ENCODE peak calls at places on chromosomes 2 and 18, in eight cellular contexts. One of them, this sample, is unnamed.

GRCh38 chr2:150528861-150529801 is 41.7 kb upstream of the RND3 start:
- DNase-seq in lower lobe of right lung: no peak
- DNase-seq in IMR-90: peak; percentile 79
- DNase-seq in CD8-positive, alpha-beta memory T cell: no peak
- DNase-seq in PC-9: no peak
- DNase-seq in cardiac muscle cell: no peak
- DNase-seq in HCT116: no peak
- DNase-seq in fibroblast of lung: peak; percentile 67
- DNase-seq in this sample: no peak

GRCh38 chr2:181585732-181586131 is 71.2 kb downstream of the CERKL start:
- DNase-seq in lower lobe of right lung: no peak
- DNase-seq in IMR-90: no peak
- DNase-seq in CD8-positive, alpha-beta memory T cell: no peak
- DNase-seq in PC-9: no peak
- DNase-seq in cardiac muscle cell: no peak
- DNase-seq in HCT116: no peak
- DNase-seq in fibroblast of lung: no peak
- DNase-seq in this sample: no peak

GRCh38 chr2:74513605-74514367 is 464 bp upstream of the TLX2 start:
- DNase-seq in lower lobe of right lung: no peak
- DNase-seq in IMR-90: no peak
- DNase-seq in CD8-positive, alpha-beta memory T cell: no peak
- DNase-seq in PC-9: no peak
- DNase-seq in cardiac muscle cell: no peak
- DNase-seq in HCT116: no peak
- DNase-seq in fibroblast of lung: no peak
- DNase-seq in this sample: no peak

GRCh38 chr2:113181491-113182051 is 7.8 kb downstream of the PSD4 start:
- DNase-seq in lower lobe of right lung: no peak
- DNase-seq in IMR-90: no peak
- DNase-seq in CD8-positive, alpha-beta memory T cell: no peak
- DNase-seq in PC-9: no peak
- DNase-seq in cardiac muscle cell: no peak
- DNase-seq in HCT116: no peak
- DNase-seq in fibroblast of lung: no peak
- DNase-seq in this sample: peak; percentile 34

GRCh38 chr2:85768713-85769112 is 14.9 kb downstream of the ATOH8 start:
- DNase-seq in lower lobe of right lung: no peak
- DNase-seq in IMR-90: no peak
- DNase-seq in CD8-positive, alpha-beta memory T cell: no peak
- DNase-seq in PC-9: no peak
- DNase-seq in cardiac muscle cell: peak; percentile 75
- DNase-seq in HCT116: no peak
- DNase-seq in fibroblast of lung: no peak
- DNase-seq in this sample: peak; percentile 44

GRCh38 chr2:205769879-205770278 is 87.6 kb downstream of the NRP2 start:
- DNase-seq in lower lobe of right lung: no peak
- DNase-seq in IMR-90: peak; percentile 38
- DNase-seq in CD8-positive, alpha-beta memory T cell: no peak
- DNase-seq in PC-9: no peak
- DNase-seq in cardiac muscle cell: no peak
- DNase-seq in HCT116: no peak
- DNase-seq in fibroblast of lung: no peak
- DNase-seq in this sample: peak; percentile 19

GRCh38 chr18:75235891-75236290 is 25.3 kb downstream of the TSHZ1 start:
- DNase-seq in lower lobe of right lung: no peak
- DNase-seq in IMR-90: no peak
- DNase-seq in CD8-positive, alpha-beta memory T cell: no peak
- DNase-seq in PC-9: no peak
- DNase-seq in cardiac muscle cell: no peak
- DNase-seq in HCT116: no peak
- DNase-seq in fibroblast of lung: no peak
- DNase-seq in this sample: no peak

GRCh38 chr2:213545964-213546363 is 261.7 kb downstream of the SPAG16 start:
- DNase-seq in lower lobe of right lung: no peak
- DNase-seq in IMR-90: no peak
- DNase-seq in CD8-positive, alpha-beta memory T cell: no peak
- DNase-seq in PC-9: no peak
- DNase-seq in cardiac muscle cell: no peak
- DNase-seq in HCT116: no peak
- DNase-seq in fibroblast of lung: no peak
- DNase-seq in this sample: no peak

GRCh38 chr18:9782073-9782857 is 74.2 kb downstream of the RAB31 start:
- DNase-seq in lower lobe of right lung: no peak
- DNase-seq in IMR-90: peak; percentile 96
- DNase-seq in CD8-positive, alpha-beta memory T cell: no peak
- DNase-seq in PC-9: no peak
- DNase-seq in cardiac muscle cell: no peak
- DNase-seq in HCT116: no peak
- DNase-seq in fibroblast of lung: peak; percentile 96
- DNase-seq in this sample: no peak

GRCh38 chr2:10601866-10602566 is 87.8 kb downstream of the NOL10 start:
- DNase-seq in lower lobe of right lung: no peak
- DNase-seq in IMR-90: no peak
- DNase-seq in CD8-positive, alpha-beta memory T cell: no peak
- DNase-seq in PC-9: no peak
- DNase-seq in cardiac muscle cell: no peak
- DNase-seq in HCT116: no peak
- DNase-seq in fibroblast of lung: no peak
- DNase-seq in this sample: peak; percentile 52

GRCh38 chr2:190637331-190637734 is 11.6 kb upstream of the NAB1 start:
- DNase-seq in lower lobe of right lung: no peak
- DNase-seq in IMR-90: peak; percentile 66
- DNase-seq in CD8-positive, alpha-beta memory T cell: no peak
- DNase-seq in PC-9: no peak
- DNase-seq in cardiac muscle cell: peak; percentile 41
- DNase-seq in HCT116: no peak
- DNase-seq in fibroblast of lung: peak; percentile 74
- DNase-seq in this sample: no peak

GRCh38 chr2:19219060-19219459 is 139.4 kb downstream of the OSR1 start:
- DNase-seq in lower lobe of right lung: no peak
- DNase-seq in IMR-90: no peak
- DNase-seq in CD8-positive, alpha-beta memory T cell: no peak
- DNase-seq in PC-9: peak; percentile 2
- DNase-seq in cardiac muscle cell: no peak
- DNase-seq in HCT116: no peak
- DNase-seq in fibroblast of lung: no peak
- DNase-seq in this sample: no peak

GRCh38 chr2:84938194-84938879 is 32.6 kb upstream of the KCMF1 start:
- DNase-seq in lower lobe of right lung: no peak
- DNase-seq in IMR-90: no peak
- DNase-seq in CD8-positive, alpha-beta memory T cell: peak; percentile 54
- DNase-seq in PC-9: peak; percentile 27
- DNase-seq in cardiac muscle cell: no peak
- DNase-seq in HCT116: peak; percentile 45
- DNase-seq in fibroblast of lung: no peak
- DNase-seq in this sample: no peak

GRCh38 chr18:45562567-45563479 is 52.5 kb upstream of the SLC14A2 start:
- DNase-seq in lower lobe of right lung: no peak
- DNase-seq in IMR-90: no peak
- DNase-seq in CD8-positive, alpha-beta memory T cell: no peak
- DNase-seq in PC-9: no peak
- DNase-seq in cardiac muscle cell: no peak
- DNase-seq in HCT116: no peak
- DNase-seq in fibroblast of lung: no peak
- DNase-seq in this sample: no peak

GRCh38 chr2:10405441-10405840 is 42.7 kb downstream of the ODC1 start:
- DNase-seq in lower lobe of right lung: peak; percentile 76
- DNase-seq in IMR-90: peak; percentile 95
- DNase-seq in CD8-positive, alpha-beta memory T cell: no peak
- DNase-seq in PC-9: peak; percentile 90
- DNase-seq in cardiac muscle cell: no peak
- DNase-seq in HCT116: no peak
- DNase-seq in fibroblast of lung: peak; percentile 92
- DNase-seq in this sample: no peak

GRCh38 chr18:36831139-36831538 is 2.2 kb downstream of the KIAA1328 start:
- DNase-seq in lower lobe of right lung: no peak
- DNase-seq in IMR-90: peak; percentile 63
- DNase-seq in CD8-positive, alpha-beta memory T cell: no peak
- DNase-seq in PC-9: no peak
- DNase-seq in cardiac muscle cell: no peak
- DNase-seq in HCT116: no peak
- DNase-seq in fibroblast of lung: no peak
- DNase-seq in this sample: no peak

GRCh38 chr2:1518891-1519530 is 105.7 kb downstream of the TPO start:
- DNase-seq in lower lobe of right lung: no peak
- DNase-seq in IMR-90: no peak
- DNase-seq in CD8-positive, alpha-beta memory T cell: no peak
- DNase-seq in PC-9: peak; percentile 8
- DNase-seq in cardiac muscle cell: no peak
- DNase-seq in HCT116: no peak
- DNase-seq in fibroblast of lung: peak; percentile 5
- DNase-seq in this sample: no peak

GRCh38 chr18:63150326-63150725 is 169.2 kb downstream of the BCL2 start:
- DNase-seq in lower lobe of right lung: no peak
- DNase-seq in IMR-90: no peak
- DNase-seq in CD8-positive, alpha-beta memory T cell: no peak
- DNase-seq in PC-9: no peak
- DNase-seq in cardiac muscle cell: no peak
- DNase-seq in HCT116: no peak
- DNase-seq in fibroblast of lung: no peak
- DNase-seq in this sample: no peak
- H3K4me3 ChIP-seq in lower lobe of right lung: no peak overlapping the region
- H3K4me3 ChIP-seq in IMR-90: no peak overlapping the region
- H3K4me3 ChIP-seq in CD8-positive, alpha-beta memory T cell: no peak overlapping the region
- H3K4me3 ChIP-seq in PC-9: no peak overlapping the region
- H3K4me3 ChIP-seq in cardiac muscle cell: no peak overlapping the region
- H3K4me3 ChIP-seq in HCT116: no peak overlapping the region
- H3K4me3 ChIP-seq in fibroblast of lung: no peak overlapping the region
- H3K4me3 ChIP-seq in this sample: no peak overlapping the region

GRCh38 chr18:79900610-79901570 is 50.6 kb downstream of the SLC66A2 start:
- DNase-seq in lower lobe of right lung: no peak
- DNase-seq in IMR-90: no peak
- DNase-seq in CD8-positive, alpha-beta memory T cell: peak; percentile 43
- DNase-seq in PC-9: no peak
- DNase-seq in cardiac muscle cell: no peak
- DNase-seq in HCT116: no peak
- DNase-seq in fibroblast of lung: no peak
- DNase-seq in this sample: no peak

GRCh38 chr18:79899609-79900435 is 51.6 kb downstream of the SLC66A2 start:
- DNase-seq in lower lobe of right lung: no peak
- DNase-seq in IMR-90: no peak
- DNase-seq in CD8-positive, alpha-beta memory T cell: peak; percentile 44
- DNase-seq in PC-9: no peak
- DNase-seq in cardiac muscle cell: no peak
- DNase-seq in HCT116: no peak
- DNase-seq in fibroblast of lung: no peak
- DNase-seq in this sample: no peak

GRCh38 chr18:79897940-79898625 is 53.4 kb downstream of the SLC66A2 start:
- DNase-seq in lower lobe of right lung: no peak
- DNase-seq in IMR-90: no peak
- DNase-seq in CD8-positive, alpha-beta memory T cell: peak; percentile 39
- DNase-seq in PC-9: no peak
- DNase-seq in cardiac muscle cell: no peak
- DNase-seq in HCT116: no peak
- DNase-seq in fibroblast of lung: no peak
- DNase-seq in this sample: no peak

GRCh38 chr18:79898952-79899608 is 52.4 kb downstream of the SLC66A2 start:
- DNase-seq in lower lobe of right lung: no peak
- DNase-seq in IMR-90: no peak
- DNase-seq in CD8-positive, alpha-beta memory T cell: peak; percentile 27
- DNase-seq in PC-9: no peak
- DNase-seq in cardiac muscle cell: no peak
- DNase-seq in HCT116: no peak
- DNase-seq in fibroblast of lung: no peak
- DNase-seq in this sample: no peak

DNA sequence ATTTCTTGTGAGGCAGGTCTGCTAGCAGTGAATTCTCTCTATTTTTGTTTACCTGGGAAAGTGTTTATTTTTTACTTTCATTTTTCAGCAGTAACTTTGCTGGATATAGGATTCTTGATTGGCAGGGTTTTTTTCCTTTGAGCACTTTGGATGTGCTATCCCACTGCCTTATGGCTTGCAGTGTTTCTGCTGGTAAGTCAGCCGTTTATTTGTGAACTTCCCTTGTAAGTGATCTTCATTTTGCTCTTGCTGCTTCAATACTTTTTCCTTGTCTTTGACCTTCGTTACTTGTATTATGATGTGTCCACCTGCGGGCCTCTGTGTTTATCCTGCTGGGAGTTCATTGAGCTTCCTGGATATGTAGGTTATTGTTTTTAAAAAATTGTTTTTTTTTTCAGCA is 54.7 kb downstream of the SLC66A2 start:
- DNase-seq in lower lobe of right lung: no peak
- DNase-seq in IMR-90: peak; percentile 1
- DNase-seq in CD8-positive, alpha-beta memory T cell: no peak
- DNase-seq in PC-9: no peak
- DNase-seq in cardiac muscle cell: no peak
- DNase-seq in HCT116: no peak
- DNase-seq in fibroblast of lung: no peak
- DNase-seq in this sample: no peak
- H3K9me3 ChIP-seq in lower lobe of right lung: peaks cover 34% of the 10 kb centered on the region
- H3K9me3 ChIP-seq in IMR-90: peaks cover 42% of the 10 kb centered on the region
- H3K9me3 ChIP-seq in CD8-positive, alpha-beta memory T cell: peaks cover 11% of the 10 kb centered on the region
- H3K9me3 ChIP-seq in PC-9: peaks cover 33% of the 10 kb centered on the region
- H3K9me3 ChIP-seq in cardiac muscle cell: no peaks in the 10 kb centered on the region
- H3K9me3 ChIP-seq in HCT116: peaks cover 31% of the 10 kb centered on the region
- H3K9me3 ChIP-seq in fibroblast of lung: peaks cover 3% of the 10 kb centered on the region
- H3K9me3 ChIP-seq in this sample: peaks cover 85% of the 10 kb centered on the region

DNA sequence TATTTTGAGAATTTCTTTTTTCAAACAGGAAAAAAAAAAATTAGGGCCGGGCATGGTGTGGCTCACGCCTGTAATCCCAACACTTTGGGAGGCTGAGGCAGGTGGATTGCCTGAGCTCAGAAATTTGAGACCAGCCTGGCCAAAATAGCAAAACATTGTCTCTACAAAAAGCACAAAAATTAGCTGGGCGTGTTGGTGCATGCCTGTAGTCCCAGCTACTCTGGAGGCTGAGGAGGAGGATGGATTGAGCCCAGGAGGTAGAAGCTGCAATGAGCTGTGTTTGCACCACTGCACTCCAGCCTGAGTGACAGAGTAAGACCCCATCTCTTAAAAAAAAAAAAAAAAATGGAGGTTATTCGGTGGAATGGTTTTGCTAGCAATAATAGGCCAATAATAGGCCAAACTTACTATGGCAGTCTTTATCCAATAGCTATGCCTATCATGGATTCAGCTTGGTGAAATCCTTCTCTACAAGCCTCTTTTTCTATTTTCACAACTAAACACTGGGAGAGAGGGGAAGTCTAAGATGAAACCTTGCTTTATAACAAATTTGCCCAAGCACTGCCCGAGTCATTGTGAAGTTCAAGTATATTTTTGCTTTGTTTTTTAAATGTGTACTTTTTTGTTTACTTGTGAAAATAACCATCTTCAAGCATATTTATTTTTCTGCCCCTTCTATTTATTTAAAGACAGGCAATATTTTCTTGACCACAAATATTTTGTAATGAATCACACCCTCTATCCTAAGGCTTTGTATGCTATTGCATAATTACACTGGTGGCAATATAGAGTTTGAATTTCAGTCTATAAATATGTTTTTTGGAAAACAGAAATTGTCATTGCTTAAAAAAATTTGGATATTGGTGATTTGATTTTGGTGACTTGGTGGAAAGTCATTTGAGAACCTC is 20.0 kb upstream of the KYNU start:
- DNase-seq in lower lobe of right lung: no peak
- DNase-seq in IMR-90: peak; percentile 46
- DNase-seq in CD8-positive, alpha-beta memory T cell: no peak
- DNase-seq in PC-9: no peak
- DNase-seq in cardiac muscle cell: no peak
- DNase-seq in HCT116: no peak
- DNase-seq in fibroblast of lung: peak; percentile 55
- DNase-seq in this sample: no peak
- H3K36me3 ChIP-seq in lower lobe of right lung: no peaks in the 10 kb centered on the region
- H3K36me3 ChIP-seq in IMR-90: no peaks in the 10 kb centered on the region
- H3K36me3 ChIP-seq in CD8-positive, alpha-beta memory T cell: no peaks in the 10 kb centered on the region
- H3K36me3 ChIP-seq in PC-9: no peaks in the 10 kb centered on the region
- H3K36me3 ChIP-seq in cardiac muscle cell: no peaks in the 10 kb centered on the region
- H3K36me3 ChIP-seq in HCT116: no peaks in the 10 kb centered on the region
- H3K36me3 ChIP-seq in fibroblast of lung: no peaks in the 10 kb centered on the region
- H3K36me3 ChIP-seq in this sample: no peaks in the 10 kb centered on the region

GRCh38 chr18:68797901-68798300 is at the start of gene CCDC102B:
- DNase-seq in lower lobe of right lung: no peak
- DNase-seq in IMR-90: peak; percentile 94
- DNase-seq in CD8-positive, alpha-beta memory T cell: no peak
- DNase-seq in PC-9: no peak
- DNase-seq in cardiac muscle cell: no peak
- DNase-seq in HCT116: no peak
- DNase-seq in fibroblast of lung: peak; percentile 98
- DNase-seq in this sample: no peak
- H3K4me3 ChIP-seq in lower lobe of right lung: peak within 1 kb of the TSS; percentile 20
- H3K4me3 ChIP-seq in IMR-90: no peak within 1 kb of the TSS
- H3K4me3 ChIP-seq in CD8-positive, alpha-beta memory T cell: no peak within 1 kb of the TSS
- H3K4me3 ChIP-seq in PC-9: no peak within 1 kb of the TSS
- H3K4me3 ChIP-seq in cardiac muscle cell: no peak within 1 kb of the TSS
- H3K4me3 ChIP-seq in HCT116: no peak within 1 kb of the TSS
- H3K4me3 ChIP-seq in fibroblast of lung: peak within 1 kb of the TSS; percentile 67
- H3K4me3 ChIP-seq in this sample: no peak within 1 kb of the TSS